ENCODE peak calls at places on chromosomes 2 and 18, in five cellular contexts. A, O, Q, K and M are unnamed samples.

GRCh38 chr18:35131387-35132283 is 90.4 kb downstream of the MAPRE2 start:
- DNase-seq in O (no peak), K (no peak), A (no peak), Q (no peak), M (no peak)

GRCh38 chr18:43396266-43396665 is 119.0 kb upstream of the SYT4 start:
- DNase-seq in Q (no peak), K (peak; percentile 41), O (peak; percentile 52), A (peak; percentile 5), M (peak; percentile 10)

GRCh38 chr2:25054720-25055119 is 12.8 kb downstream of the EFR3B start:
- DNase-seq in K (no peak), Q (no peak), O (no peak), A (no peak), M (no peak)

GRCh38 chr18:13259701-13260100 is 41.1 kb downstream of the LDLRAD4 start:
- DNase-seq in K (no peak), A (no peak), O (no peak), Q (no peak), M (no peak)

GRCh38 chr2:119117891-119118882 is 40.4 kb downstream of the C1QL2 start:
- DNase-seq in K (no peak), A (no peak), O (no peak), Q (no peak), M (no peak)

GRCh38 chr18:35390956-35391695 is 14.0 kb upstream of the ZNF396 start:
- DNase-seq in A (no peak), K (peak; percentile 29), Q (no peak), O (no peak), M (no peak)

GRCh38 chr2:230751062-230751461 is 38.4 kb downstream of the CAB39 start:
- DNase-seq in Q (no peak), A (no peak), O (no peak), K (peak; percentile 90), M (no peak)

GRCh38 chr2:47999512-47999911 is 93.2 kb upstream of the FBXO11 start:
- DNase-seq in A (no peak), O (no peak), K (no peak), Q (no peak), M (no peak)

GRCh38 chr2:146108993-146109392 is 1589.1 kb upstream of the ZEB2 start:
- DNase-seq in O (no peak), A (no peak), Q (no peak), K (no peak), M (no peak)

GRCh38 chr2:213751446-213751845 is 467.2 kb downstream of the SPAG16 start:
- DNase-seq in K (no peak), O (no peak), Q (peak; percentile 59), A (no peak), M (no peak)

DNA sequence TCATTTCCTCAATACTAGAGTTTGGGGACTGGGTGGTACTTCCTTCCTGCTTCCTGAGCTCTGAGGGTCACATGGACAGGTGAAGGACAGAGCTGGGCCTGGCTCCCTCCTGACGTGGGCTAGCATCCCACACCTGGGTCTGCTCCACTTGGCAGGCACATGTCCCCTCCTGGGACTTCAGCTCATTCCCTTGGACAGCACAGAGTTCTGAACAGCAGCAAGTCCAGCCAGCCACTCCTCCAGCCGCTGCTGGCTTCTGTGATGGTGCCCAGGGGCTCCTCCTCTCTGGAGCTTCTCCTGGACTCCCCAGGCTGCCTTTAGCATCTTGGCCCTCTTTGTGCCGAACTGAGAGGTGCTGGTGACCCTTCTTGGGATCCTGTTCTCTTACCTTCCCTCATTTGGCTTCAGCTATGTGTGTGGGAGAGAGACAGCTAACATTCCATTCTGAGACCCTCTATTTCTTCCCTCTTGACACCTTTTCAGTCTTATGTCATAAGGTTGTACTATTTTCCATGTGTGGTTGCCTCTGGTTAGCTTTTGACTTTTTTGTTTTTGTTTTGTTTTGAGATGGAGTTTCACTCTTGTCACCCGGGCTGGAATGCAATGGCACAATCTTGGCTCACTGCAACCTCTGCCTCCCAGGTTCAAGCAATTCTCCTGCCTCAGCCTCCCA is 107.0 kb downstream of the B3GNT2 start:
- DNase-seq in A (no peak), Q (no peak), O (no peak), K (no peak), M (no peak)
- H3K4me2 ChIP-seq in A (no peak overlapping the region), Q (peak overlapping the region; percentile 2), O (no peak overlapping the region), K (no peak overlapping the region), M (no peak overlapping the region)

DNA sequence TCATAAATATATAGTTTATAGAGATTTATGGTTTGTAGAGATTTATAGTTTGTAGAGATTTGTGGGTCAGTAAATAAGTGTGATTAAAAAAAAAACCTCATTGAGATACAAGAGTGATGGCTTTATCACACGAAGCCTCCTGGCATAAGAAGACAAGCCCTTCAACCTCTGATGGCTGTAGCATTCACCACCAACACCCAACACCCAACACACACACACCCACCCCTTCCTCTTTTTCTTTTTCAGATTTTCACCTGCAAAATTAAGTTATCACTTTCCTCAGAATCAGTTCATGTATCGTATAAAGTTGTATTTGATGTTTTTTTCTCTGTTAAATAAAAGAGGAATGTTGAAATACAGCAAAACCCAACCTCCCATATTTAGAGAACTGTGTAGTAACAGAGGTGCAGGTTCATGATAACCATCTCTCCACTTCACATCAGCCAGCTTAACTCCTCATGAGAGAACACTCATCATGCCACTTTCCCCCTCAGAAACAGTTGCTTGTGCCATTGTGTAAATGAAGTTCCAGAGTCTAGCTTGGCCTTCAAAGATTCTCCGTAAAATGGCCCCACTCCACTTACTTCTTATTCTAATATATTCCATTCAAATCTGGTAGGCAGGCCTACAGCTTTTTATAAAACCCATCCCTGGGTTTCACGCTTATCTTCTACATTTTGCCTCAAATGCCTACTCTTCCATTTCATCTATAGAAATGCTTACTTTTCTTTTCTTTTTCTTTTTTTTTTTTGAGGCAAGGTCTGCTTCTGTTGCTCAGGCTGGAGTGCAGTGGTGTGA is 105.9 kb downstream of the SPTBN1 start:
- DNase-seq in O (no peak), Q (no peak), A (no peak), K (no peak), M (no peak)
- H3K4me3 ChIP-seq in O (peak overlapping the region; percentile 22), Q (peak overlapping the region; percentile 40), A (peak overlapping the region; percentile 67), K (no peak overlapping the region), M (no peak overlapping the region)

DNA sequence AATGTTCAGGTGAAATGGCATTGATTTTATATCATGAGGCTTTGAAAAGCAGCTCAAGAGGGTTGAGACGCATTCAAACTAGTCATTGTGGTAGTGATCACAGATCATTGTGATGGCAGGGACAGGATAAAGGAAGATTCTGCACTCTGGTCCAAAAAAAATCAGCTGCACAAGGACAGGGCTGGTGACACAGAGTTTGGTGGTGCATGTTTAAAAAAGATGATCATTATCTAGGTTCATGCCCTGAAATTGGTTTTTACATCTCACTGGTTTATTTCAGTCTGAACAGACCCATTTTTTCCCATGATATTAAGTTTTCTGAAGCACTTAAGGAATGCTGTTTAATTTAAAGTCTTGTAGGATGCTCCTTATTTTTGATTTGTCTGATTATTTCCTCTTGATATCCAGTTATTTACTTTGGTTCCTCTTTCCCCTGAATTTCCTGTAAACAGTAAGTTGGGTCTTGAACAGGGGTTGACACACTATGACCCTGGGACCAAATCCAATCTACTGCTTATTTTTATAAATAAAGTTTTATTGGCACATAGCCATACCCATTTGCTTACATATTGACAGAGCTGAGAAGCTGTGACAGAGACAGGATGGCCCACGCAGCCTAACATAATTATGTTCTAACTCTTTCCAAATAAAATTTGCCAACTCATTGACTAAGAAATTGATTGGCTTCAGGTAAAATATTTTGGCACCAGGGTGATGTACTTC is 98.4 kb downstream of the UPP2 start:
- DNase-seq in K (no peak), A (no peak), Q (no peak), O (no peak), M (no peak)
- H3K4me2 ChIP-seq in K (no peak overlapping the region), A (no peak overlapping the region), Q (no peak overlapping the region), O (no peak overlapping the region), M (no peak overlapping the region)

GRCh38 chr2:98822301-98823164 is 91.6 kb upstream of the MGAT4A start:
- DNase-seq in K (peak; percentile 46), A (no peak), O (peak; percentile 80), Q (no peak), M (peak; percentile 91)
- H3K4me3 ChIP-seq in K (peak overlapping the region; percentile 3), A (no peak overlapping the region), O (peak overlapping the region; percentile 68), Q (no peak overlapping the region), M (no peak overlapping the region)

DNA sequence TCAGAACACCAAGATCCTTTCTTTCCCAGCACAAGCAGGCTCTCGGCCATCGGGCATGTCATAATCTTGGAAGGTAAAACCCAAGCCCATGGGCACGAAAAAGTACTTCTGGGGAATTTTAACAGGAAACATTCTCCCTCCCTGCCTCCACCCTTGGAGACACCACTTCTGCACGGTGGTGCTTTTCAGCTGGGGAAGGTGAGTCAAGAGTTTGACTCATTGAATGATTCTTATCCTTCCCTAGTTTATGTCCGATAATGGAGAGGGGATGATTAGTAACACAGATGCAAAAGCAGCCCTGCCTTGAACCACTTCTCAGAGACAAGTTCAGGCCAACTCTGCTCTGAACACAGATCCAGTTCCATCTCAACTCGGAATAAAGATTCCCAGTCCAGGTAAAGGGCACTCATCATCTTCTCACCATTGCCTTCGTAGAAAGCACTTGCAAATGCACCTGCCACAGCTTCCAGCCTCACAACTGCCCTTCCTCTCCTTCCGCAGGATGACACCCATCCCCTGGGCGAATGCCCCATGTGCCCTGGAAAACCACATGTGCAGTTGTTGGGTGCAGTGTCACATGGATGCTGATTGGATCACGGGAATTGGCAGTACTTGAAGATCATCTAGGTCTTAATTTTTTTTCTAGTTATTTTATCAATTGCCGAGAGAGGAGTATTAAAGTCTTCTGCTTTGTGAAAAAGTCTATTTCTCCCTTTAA is 136.2 kb downstream of the PXDN start:
- DNase-seq in Q (no peak), A (no peak), O (no peak), K (peak; percentile 77), M (no peak)
- H3K4me2 ChIP-seq in Q (no peak overlapping the region), A (no peak overlapping the region), O (no peak overlapping the region), K (no peak overlapping the region), M (peak overlapping the region; percentile 42)

GRCh38 chr2:197306691-197307030 is 3.9 kb downstream of the ANKRD44 start:
- DNase-seq in Q (no peak), A (no peak), O (no peak), K (peak; percentile 71), M (no peak)
- H3K4me3 ChIP-seq in Q (peak overlapping the region; percentile 98), A (no peak overlapping the region), O (no peak overlapping the region), K (no peak overlapping the region), M (no peak overlapping the region)